ENCODE peak calls at places on chromosomes 3 and 15, in five cellular contexts. J, K, F, Q and E are unnamed samples.

GRCh38 chr15:25465835-25466234 is 27.0 kb upstream of the UBE3A start:
- DNase-seq in J (no peak), F (no peak), K (no peak), Q (no peak), E (no peak)

GRCh38 chr3:188821998-188822397 is 349.8 kb upstream of the TPRG1 start:
- DNase-seq in F (no peak), K (no peak), Q (no peak), J (no peak), E (no peak)

GRCh38 chr3:47377186-47377585 is 3.6 kb upstream of the PTPN23 start:
- DNase-seq in Q (no peak), F (no peak), K (no peak), J (no peak), E (no peak)

GRCh38 chr3:75983609-75984290 is 198.4 kb upstream of the ZNF717 start:
- DNase-seq in F (no peak), J (no peak), Q (peak), K (no peak), E (peak)

GRCh38 chr15:77773003-77773402 is 140.3 kb upstream of the LINGO1 start:
- DNase-seq in J (no peak), Q (no peak), K (no peak), F (no peak), E (no peak)

GRCh38 chr3:71258116-71258515 is 325.4 kb downstream of the FOXP1 start:
- DNase-seq in Q (peak), J (peak), F (no peak), K (peak), E (peak)

GRCh38 chr3:65178703-65179102 is 490.9 kb upstream of the ADAMTS9 start:
- DNase-seq in F (no peak), Q (peak), J (no peak), K (no peak), E (peak)

GRCh38 chr3:45599984-45600650 is 5.6 kb downstream of the LIMD1 start:
- DNase-seq in Q (no peak), F (no peak), K (no peak), J (no peak), E (no peak)

GRCh38 chr3:180913582-180914404 is 1.3 kb downstream of the FXR1 start:
- DNase-seq in J (no peak), F (peak), K (no peak), Q (peak), E (no peak)

GRCh38 chr3:126026761-126027160 is 57.2 kb downstream of the SLC41A3 start:
- DNase-seq in K (no peak), Q (no peak), F (no peak), J (no peak), E (no peak)

GRCh38 chr15:76433798-76434400 is 97.3 kb downstream of the ISL2 start:
- DNase-seq in K (no peak), Q (peak), F (no peak), J (peak), E (no peak)

GRCh38 chr15:82944840-82945239 is 7.7 kb downstream of the HOMER2 start:
- DNase-seq in F (no peak), J (no peak), K (no peak), Q (peak), E (no peak)

GRCh38 chr3:51687472-51688205 is 16.6 kb downstream of the TEX264 start:
- DNase-seq in J (no peak), K (no peak), F (no peak), Q (peak), E (peak)

GRCh38 chr15:26095710-26096330 is 232.7 kb upstream of the ATP10A start:
- DNase-seq in J (no peak), F (peak), K (no peak), Q (no peak), E (no peak)

GRCh38 chr3:1082024-1082633 is 10.7 kb upstream of the CNTN6 start:
- DNase-seq in F (peak), J (no peak), Q (peak), K (no peak), E (no peak)

GRCh38 chr3:183213941-183214612 is 39.0 kb upstream of the B3GNT5 start:
- DNase-seq in J (no peak), Q (no peak), K (no peak), F (no peak), E (no peak)

GRCh38 chr3:43638594-43639447 is 17.0 kb upstream of the ANO10 start:
- DNase-seq in K (no peak), F (peak), Q (peak), J (no peak), E (peak)

GRCh38 chr15:100159436-100159835 is 182.3 kb downstream of the ADAMTS17 start:
- DNase-seq in Q (peak), F (no peak), J (no peak), K (no peak), E (no peak)

GRCh38 chr3:196008387-196008786 is 73.5 kb downstream of the TFRC start:
- DNase-seq in J (no peak), F (no peak), Q (no peak), K (no peak), E (no peak)

GRCh38 chr15:62307551-62307950 is 142.5 kb upstream of the C2CD4B start:
- DNase-seq in K (no peak), Q (peak), J (no peak), F (no peak), E (peak)

GRCh38 chr15:69557340-69558137 is 104.9 kb downstream of the RPLP1 start:
- DNase-seq in Q (peak), F (peak), J (peak), K (peak), E (peak)

GRCh38 chr3:149812606-149813366 is at the start of gene RNF13:
- DNase-seq in J (peak), F (peak), K (peak), Q (peak), E (peak)

GRCh38 chr3:20047940-20048339 is 7.7 kb downstream of the KAT2B start:
- DNase-seq in K (no peak), Q (no peak), J (no peak), F (no peak), E (no peak)

GRCh38 chr15:78878356-78878755 is 5.7 kb downstream of the MORF4L1 start:
- DNase-seq in F (no peak), K (no peak), Q (peak), J (no peak), E (no peak)

GRCh38 chr3:98812851-98813374 is 49.8 kb downstream of the ST3GAL6 start:
- DNase-seq in J (no peak), Q (peak), K (no peak), F (peak), E (no peak)

GRCh38 chr3:64859625-64860590 is 172.1 kb upstream of the ADAMTS9 start:
- DNase-seq in Q (peak), F (no peak), J (peak), K (no peak), E (peak)

GRCh38 chr15:82317091-82317489 is 32.2 kb downstream of the GOLGA6L10 start:
- DNase-seq in J (no peak), K (no peak), Q (no peak), F (no peak), E (no peak)

GRCh38 chr15:39453500-39454073 is 127.3 kb upstream of the THBS1 start:
- DNase-seq in F (no peak), K (no peak), J (no peak), Q (no peak), E (no peak)

GRCh38 chr15:80940331-80940730 is 49.3 kb downstream of the MESD start:
- DNase-seq in K (no peak), J (no peak), F (no peak), Q (no peak), E (no peak)

GRCh38 chr3:40877651-40878463 is 321.4 kb upstream of the CTNNB1 start:
- DNase-seq in F (peak), K (no peak), J (no peak), Q (peak), E (no peak)

GRCh38 chr3:99330281-99330680 is 308.1 kb upstream of the COL8A1 start:
- DNase-seq in Q (peak), K (no peak), J (no peak), F (no peak), E (no peak)

GRCh38 chr15:89954541-89954940 is 41.8 kb upstream of the ARPIN start:
- DNase-seq in F (no peak), Q (no peak), K (no peak), J (no peak), E (no peak)

GRCh38 chr3:64488938-64489337 is 198.9 kb downstream of the ADAMTS9 start:
- DNase-seq in Q (no peak), J (no peak), K (no peak), F (peak), E (no peak)

GRCh38 chr3:142596726-142597088 is 514 bp downstream of the PLS1 start:
- DNase-seq in Q (no peak), F (no peak), J (no peak), K (no peak), E (no peak)

GRCh38 chr15:86001200-86001599 is 78.5 kb upstream of the AGBL1 start:
- DNase-seq in K (no peak), F (peak), Q (peak), J (no peak), E (no peak)

GRCh38 chr3:173617490-173617889 is 219.9 kb downstream of the NLGN1 start:
- DNase-seq in Q (no peak), F (no peak), K (no peak), J (no peak), E (no peak)

GRCh38 chr15:62976301-62976842 is 66.2 kb upstream of the TPM1 start:
- DNase-seq in F (no peak), K (peak), J (peak), Q (peak), E (peak)

GRCh38 chr15:79166311-79166955 is 75.9 kb upstream of the RASGRF1 start:
- DNase-seq in F (no peak), K (no peak), J (no peak), Q (no peak), E (no peak)

GRCh38 chr3:148214695-148215094 is 483.0 kb upstream of the AGTR1 start:
- DNase-seq in K (no peak), F (no peak), Q (no peak), J (no peak), E (no peak)
- H3K4me3 ChIP-seq in K (no peak), F (no peak), Q (no peak), J (no peak), E (no peak)

GRCh38 chr3:128426128-128426921 is 40.4 kb downstream of the DNAJB8 start:
- DNase-seq in Q (no peak), K (no peak), J (no peak), F (peak), E (no peak)
- H3K4me3 ChIP-seq in Q (no peak), K (peak), J (peak), F (peak), E (peak)

DNA sequence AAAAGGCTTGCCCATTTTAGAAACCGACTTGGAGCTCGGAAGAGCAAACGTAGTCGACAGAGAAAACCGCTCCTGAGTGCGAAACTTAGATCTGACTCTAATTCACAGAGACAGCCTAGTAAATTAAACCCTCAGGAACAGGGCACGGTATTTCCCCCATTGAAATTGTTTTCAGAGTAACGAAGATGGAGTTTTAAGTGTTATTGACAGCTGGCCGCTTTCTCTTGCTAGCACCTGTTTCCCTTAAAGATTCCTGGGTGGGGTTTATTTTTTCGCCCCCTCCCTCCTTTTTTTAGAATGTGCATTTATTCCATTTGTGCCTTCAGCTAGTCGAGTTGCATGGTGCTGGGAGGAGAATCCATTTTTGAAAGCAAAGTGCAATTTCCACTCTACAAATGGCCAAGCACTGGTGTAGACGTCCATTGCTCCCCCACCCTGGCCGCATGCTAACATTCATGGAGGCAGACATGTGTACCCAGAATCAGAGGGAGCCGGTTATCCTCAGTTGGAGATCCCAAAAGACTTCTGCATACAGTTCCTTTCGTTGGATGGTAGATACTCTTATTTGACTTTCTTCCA is 532.0 kb upstream of the SEMA6D start:
- DNase-seq in Q (no peak), K (no peak), F (no peak), J (no peak), E (no peak)
- H3K4me3 ChIP-seq in Q (peak), K (peak), F (peak), J (no peak), E (peak)

GRCh38 chr3:152703245-152703900 is 131.6 kb upstream of the P2RY1 start:
- DNase-seq in J (no peak), F (no peak), K (no peak), Q (no peak), E (no peak)
- H3K4me3 ChIP-seq in J (no peak), F (no peak), K (no peak), Q (no peak), E (no peak)

DNA sequence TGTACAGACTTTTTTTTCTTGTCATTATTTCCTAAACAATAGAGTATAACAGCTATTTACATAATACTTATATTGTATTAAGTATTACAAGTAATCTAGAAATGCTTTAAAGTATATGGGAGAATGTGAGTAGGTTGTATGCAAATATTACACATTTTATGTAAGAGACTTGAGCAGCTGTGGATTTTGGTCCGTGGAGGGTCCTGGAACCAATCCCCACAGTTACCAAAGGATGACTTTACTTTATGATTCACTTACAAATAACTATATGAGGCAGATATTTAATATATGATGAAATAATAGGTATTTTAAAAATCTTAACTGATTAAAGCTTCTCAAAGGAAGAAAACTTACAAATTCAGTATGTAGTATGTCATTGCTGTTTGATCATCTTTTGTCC is 56.3 kb downstream of the PPP2R3A start:
- DNase-seq in K (no peak), J (no peak), F (no peak), Q (peak), E (no peak)
- H3K4me3 ChIP-seq in K (no peak), J (no peak), F (no peak), Q (no peak), E (no peak)

DNA sequence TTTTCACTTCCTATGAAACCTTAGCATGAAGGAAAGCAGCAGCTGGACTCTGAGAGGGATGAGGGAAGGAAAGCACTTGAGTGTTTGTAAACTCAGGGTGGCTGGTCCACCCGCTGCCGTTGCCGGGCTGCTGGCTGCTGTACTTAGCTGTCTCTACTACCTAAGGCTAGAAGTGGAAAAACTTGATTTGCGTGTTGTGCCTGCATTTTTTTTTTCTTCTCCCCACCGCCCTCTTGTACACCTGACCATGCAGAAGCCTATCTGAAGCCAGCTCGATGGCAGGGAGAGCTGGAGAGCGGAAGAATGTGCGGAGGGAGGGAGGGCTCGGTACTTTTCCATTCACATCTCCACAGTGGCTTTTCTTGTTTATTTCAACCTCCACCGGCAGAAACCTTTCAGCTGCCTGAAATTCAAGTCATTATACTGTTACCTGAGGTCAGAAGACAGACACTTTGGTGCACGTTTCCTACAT is 4.8 kb upstream of the BCL6 start:
- DNase-seq in F (peak), K (no peak), J (no peak), Q (peak), E (peak)
- H3K4me3 ChIP-seq in F (peak), K (peak), J (no peak), Q (peak), E (no peak)